ENCODE peak calls at places on chromosomes 12 and 14, in five cellular contexts. R is neural progenitor cell, D is GM23338, E is HCT116, C is GM23248. P is an unnamed sample. For H3K4me1, the result is how much of the 10 kb centered on the place peaks cover.

GRCh38 chr14:80978403-80978802 is 23.0 kb downstream of the TSHR start:
- DNase-seq in D (peak), R (no peak), E (no peak), C (no peak), P (peak)

GRCh38 chr12:83826112-83826511 is 1086.5 kb downstream of the SLC6A15 start:
- DNase-seq in E (peak), C (peak), D (peak), R (peak), P (peak)

GRCh38 chr12:32390572-32391219 is 8.7 kb upstream of the FGD4 start:
- DNase-seq in D (peak), E (no peak), R (no peak), C (peak), P (no peak)

GRCh38 chr12:80195143-80195726 is 95.9 kb downstream of the OTOGL start:
- DNase-seq in R (peak), C (peak), E (peak), D (peak), P (peak)

GRCh38 chr14:68876976-68877375 is 84.1 kb upstream of the ZFP36L1 start:
- DNase-seq in R (no peak), E (no peak), C (no peak), D (no peak), P (no peak)

GRCh38 chr12:110739894-110740293 is 2.8 kb downstream of the PPP1CC start:
- DNase-seq in D (no peak), R (no peak), C (peak), E (no peak), P (no peak)

GRCh38 chr12:6780573-6780972 is 8.3 kb downstream of the LAG3 start:
- DNase-seq in C (no peak), D (no peak), R (no peak), E (no peak), P (no peak)

GRCh38 chr14:97625512-97625911 is 828.3 kb downstream of the VRK1 start:
- DNase-seq in D (no peak), C (no peak), R (no peak), E (no peak), P (no peak)

GRCh38 chr12:109888179-109889020 is 8.1 kb upstream of the GLTP start:
- DNase-seq in C (peak), E (peak), D (no peak), R (no peak), P (peak)

GRCh38 chr12:3446235-3446634 is 44.8 kb upstream of the PRMT8 start:
- DNase-seq in D (no peak), E (no peak), C (no peak), R (no peak), P (no peak)

GRCh38 chr14:73829526-73830431 is 21.9 kb upstream of the PTGR2 start:
- DNase-seq in C (peak), R (no peak), D (no peak), E (no peak), P (no peak)

GRCh38 chr14:100103261-100104005 is 38.2 kb downstream of the EVL start:
- DNase-seq in R (no peak), C (no peak), E (no peak), D (no peak), P (no peak)

GRCh38 chr12:92735131-92735721 is 32.4 kb downstream of the PLEKHG7 start:
- DNase-seq in D (peak), C (peak), R (no peak), E (no peak), P (no peak)

GRCh38 chr12:62865860-62866407 is 69.0 kb downstream of the PPM1H start:
- DNase-seq in C (peak), D (peak), E (peak), R (peak), P (no peak)

GRCh38 chr14:96255501-96256366 is at the start of gene BDKRB1:
- DNase-seq in D (no peak), C (peak), R (no peak), E (no peak), P (no peak)

GRCh38 chr12:112167728-112168525 is 42.6 kb downstream of the TRAFD1 start:
- DNase-seq in E (no peak), D (no peak), C (no peak), R (no peak), P (no peak)

GRCh38 chr12:34303091-34303870 is 281.0 kb downstream of the ALG10 start:
- DNase-seq in E (no peak), D (no peak), R (no peak), C (no peak), P (no peak)

GRCh38 chr12:109920266-109920780 is 20.2 kb downstream of the TCHP start:
- DNase-seq in D (peak), R (no peak), C (no peak), E (no peak), P (no peak)

GRCh38 chr14:28875937-28876910 is 109.6 kb downstream of the FOXG1 start:
- DNase-seq in D (peak), R (peak), C (no peak), E (no peak), P (no peak)

GRCh38 chr12:109102491-109102890 is 5.1 kb downstream of the UNG start:
- DNase-seq in C (no peak), D (no peak), R (no peak), E (no peak), P (no peak)

GRCh38 chr14:80996049-80996901 is 40.9 kb downstream of the TSHR start:
- DNase-seq in E (peak), R (peak), D (peak), C (peak), P (peak)

GRCh38 chr14:51419685-51420084 is 179.6 kb downstream of the TMX1 start:
- DNase-seq in D (no peak), E (no peak), R (no peak), C (no peak), P (peak)

GRCh38 chr12:128381537-128381936 is 114.6 kb downstream of the TMEM132C start:
- DNase-seq in E (no peak), C (no peak), D (no peak), R (peak), P (no peak)

GRCh38 chr12:115457798-115458197 is 773.8 kb upstream of the TBX3 start:
- DNase-seq in E (no peak), R (no peak), C (no peak), D (no peak), P (no peak)

GRCh38 chr12:102425109-102426009 is 55.0 kb downstream of the IGF1 start:
- DNase-seq in D (peak), C (no peak), R (peak), E (no peak), P (no peak)

GRCh38 chr12:53199700-53200099 is 7.4 kb downstream of the ITGB7 start:
- DNase-seq in D (no peak), C (no peak), E (no peak), R (no peak), P (no peak)

GRCh38 chr12:53200107-53200457 is 7.0 kb downstream of the ITGB7 start:
- DNase-seq in D (no peak), R (no peak), E (no peak), C (no peak), P (no peak)

GRCh38 chr12:53200458-53201169 is 6.4 kb downstream of the ITGB7 start:
- DNase-seq in C (no peak), R (no peak), E (no peak), D (no peak), P (peak)

GRCh38 chr12:53201170-53201541 is 5.9 kb downstream of the ITGB7 start:
- DNase-seq in C (no peak), E (no peak), D (no peak), R (no peak), P (no peak)

GRCh38 chr12:53201639-53202038 is 5.4 kb downstream of the ITGB7 start:
- DNase-seq in R (no peak), C (no peak), E (no peak), D (no peak), P (peak)
- H3K4me1 ChIP-seq in R (under half), C (under half), E (under half), D (under half), P (half or more)

DNA sequence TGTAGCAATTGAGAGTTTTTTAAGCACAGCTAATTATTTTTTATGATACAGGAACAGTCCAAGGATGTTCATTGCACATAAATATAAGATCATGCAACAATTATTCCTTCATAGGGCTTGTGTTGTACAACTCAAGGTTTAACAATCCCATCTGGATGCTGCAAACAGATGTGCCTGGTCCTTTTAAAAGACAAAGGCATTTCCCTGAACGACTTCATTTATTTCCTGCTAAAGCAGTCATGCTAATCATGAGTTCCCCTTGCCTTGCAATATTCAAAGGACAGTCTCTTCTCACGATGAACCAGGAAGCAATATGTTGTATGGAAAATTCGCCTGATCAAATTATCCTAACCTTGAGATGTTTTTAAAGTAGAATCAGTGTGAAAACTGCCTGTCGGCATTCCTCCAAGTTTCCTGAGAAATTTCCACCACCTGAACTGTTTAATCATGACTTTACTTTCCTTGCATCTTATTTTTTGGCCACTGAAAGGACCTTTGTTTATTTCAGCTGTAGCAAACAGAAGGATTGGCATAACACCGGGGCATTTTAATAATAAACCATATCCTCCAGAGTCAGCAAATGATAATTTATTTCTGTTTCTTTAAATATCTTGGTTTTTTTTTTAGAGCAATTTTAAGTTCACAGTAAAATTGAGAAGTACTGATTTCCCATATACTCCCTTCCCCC is 33.9 kb upstream of the TSPAN8 start:
- DNase-seq in C (no peak), E (no peak), D (peak), R (no peak), P (no peak)
- H3K27ac ChIP-seq in C (no peak), E (no peak), D (peak), R (no peak), P (no peak)

GRCh38 chr14:75578786-75579781 is 664 bp downstream of the FLVCR2 start:
- DNase-seq in E (no peak), R (no peak), D (no peak), C (no peak), P (no peak)
- TF ChIP-seq EZH2phosphoT487 in E (no peak), R (no peak), D (no peak), C (no peak), P (no peak)

GRCh38 chr14:20461230-20462141 is at the start of gene PIP4P1:
- DNase-seq in E (peak), R (peak), D (peak), C (peak), P (peak)

GRCh38 chr14:20458031-20458789 is 3.0 kb downstream of the PIP4P1 start:
- DNase-seq in R (no peak), E (no peak), D (peak), C (no peak), P (no peak)

GRCh38 chr14:20455355-20456300 is 602 bp downstream of the APEX1 start:
- DNase-seq in E (no peak), D (peak), C (peak), R (peak), P (peak)

GRCh38 chr14:20456971-20457370 is 1.9 kb downstream of the APEX1 start:
- DNase-seq in R (no peak), C (no peak), E (no peak), D (no peak), P (no peak)

GRCh38 chr14:20460458-20461229 is 590 bp downstream of the PIP4P1 start:
- DNase-seq in D (peak), C (peak), E (no peak), R (no peak), P (peak)
- H3K4me1 ChIP-seq in D (under half), C (under half), E (under half), R (under half), P (half or more)

GRCh38 chr14:58703149-58703509 is 65.4 kb downstream of the DACT1 start:
- DNase-seq in D (no peak), E (no peak), R (no peak), C (no peak), P (no peak)
- H3K27ac ChIP-seq in D (no peak), E (no peak), R (no peak), C (no peak), P (no peak)

DNA sequence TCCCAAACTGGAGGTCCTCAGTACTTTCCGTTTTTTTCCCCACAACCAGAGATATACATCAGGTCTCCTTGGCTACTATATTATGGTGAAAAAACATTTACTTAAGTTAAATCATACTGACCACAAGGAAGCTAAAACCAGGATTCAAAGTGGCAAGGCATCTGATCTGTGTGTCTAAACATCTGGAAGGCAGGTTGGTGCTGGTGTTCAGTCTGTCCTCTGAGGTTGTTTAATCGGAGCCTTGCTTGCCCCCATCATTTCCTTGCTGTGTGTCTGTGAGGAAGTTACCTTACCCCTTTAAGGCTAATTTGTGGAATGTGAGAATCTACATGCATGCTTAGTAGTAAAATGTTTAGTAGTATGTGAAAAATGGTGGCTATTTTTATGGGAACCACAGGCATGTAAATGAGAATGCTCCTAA is 75.6 kb downstream of the GALNT4 start:
- DNase-seq in C (peak), R (no peak), D (no peak), E (no peak), P (no peak)
- TF ChIP-seq EZH2phosphoT487 in C (no peak), R (no peak), D (no peak), E (no peak), P (no peak)

DNA sequence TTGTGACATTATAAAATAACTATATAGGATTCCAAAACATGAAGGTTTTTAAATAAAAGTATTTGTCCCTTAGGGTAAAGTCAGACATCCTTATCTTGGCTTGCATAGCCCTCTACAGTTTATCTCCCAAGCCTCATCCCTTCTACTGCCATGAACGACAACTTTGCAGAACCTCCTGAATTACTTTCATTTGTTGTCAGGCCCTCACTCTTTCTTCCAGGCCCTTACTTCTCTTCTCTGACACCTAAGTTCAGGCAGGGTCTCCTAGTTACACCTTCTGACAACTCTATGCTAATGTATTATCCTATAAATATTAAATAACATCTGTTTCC is 115.6 kb upstream of the MDM1 start:
- DNase-seq in C (no peak), R (no peak), E (no peak), D (no peak), P (no peak)
- H3K4me1 ChIP-seq in C (under half), R (under half), E (under half), D (under half), P (under half)

GRCh38 chr14:103008768-103009342 is 48.5 kb downstream of the CDC42BPB start:
- DNase-seq in C (peak), D (no peak), R (no peak), E (no peak), P (no peak)
- H3K27ac ChIP-seq in C (no peak), D (no peak), R (no peak), E (no peak), P (no peak)

DNA sequence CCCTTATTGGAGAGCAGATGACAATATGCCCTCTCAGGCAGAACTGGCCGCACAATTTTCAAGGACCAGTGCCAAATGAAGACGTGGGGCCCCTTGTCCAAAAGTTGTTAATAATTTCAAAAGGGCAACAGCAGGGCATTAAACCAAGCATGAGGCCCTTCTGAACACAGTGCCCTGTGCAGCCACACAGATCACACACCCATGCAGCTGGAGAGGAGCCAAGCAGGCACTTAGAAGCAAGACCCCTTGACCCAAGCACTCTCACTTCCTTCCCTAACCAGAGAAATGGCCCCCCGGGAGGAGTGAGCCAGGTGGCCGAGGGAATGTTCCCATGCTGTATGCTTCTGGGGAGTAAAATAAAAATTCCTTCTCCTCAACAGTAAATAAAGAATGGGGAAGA is 114.0 kb upstream of the TMPO start:
- DNase-seq in C (no peak), D (no peak), E (no peak), R (no peak), P (peak)
- TF ChIP-seq EZH2phosphoT487 in C (no peak), D (no peak), E (no peak), R (no peak), P (no peak)

P was measured in OCI-LY7.